ENCODE peak calls at places on chromosomes 6 and 20, in ten cellular contexts. W is WERI-Rb-1; F is B cell; Y is effector memory CD8-positive, alpha-beta T cell; R is EL; L is NCI-H748 treated with DMSO at 0.1 percent for 48 hours; B is GM13977; G is HFF-Myc; P is NCI-H146; H is non-pigmented ciliary epithelial cell. C is an unnamed sample.

GRCh38 chr6:103122766-103123601 is 1729.5 kb downstream of the GRIK2 start:
- DNase-seq in P (peak), W (peak), B (peak), R (peak), F (no peak), Y (no peak), H (no peak), G (no peak), L (peak), C (no peak)

GRCh38 chr6:118902731-118903130 is 8.8 kb downstream of the ASF1A start:
- DNase-seq in W (no peak), G (no peak), B (no peak), R (no peak), L (no peak), F (no peak), H (no peak), P (no peak), Y (no peak), C (no peak)

GRCh38 chr20:34268851-34269668 is 27.8 kb downstream of the ASIP start:
- DNase-seq in G (no peak), Y (no peak), F (peak), P (no peak), W (no peak), B (peak), H (no peak), R (peak), L (no peak), C (peak)

GRCh38 chr6:17421406-17421805 is 28.0 kb downstream of the CAP2 start:
- DNase-seq in H (no peak), B (no peak), W (no peak), G (no peak), L (no peak), R (no peak), F (no peak), Y (no peak), P (no peak), C (no peak)

GRCh38 chr20:2751868-2752630 is 48.4 kb downstream of the CPXM1 start:
- DNase-seq in Y (peak), P (peak), F (peak), R (peak), B (peak), L (peak), G (no peak), H (no peak), W (no peak), C (peak)

GRCh38 chr6:93790976-93791375 is 371.6 kb upstream of the EPHA7 start:
- DNase-seq in Y (no peak), P (no peak), G (no peak), H (no peak), R (no peak), B (no peak), W (no peak), F (no peak), L (no peak), C (no peak)

GRCh38 chr6:45021652-45022051 is 306.5 kb upstream of the RUNX2 start:
- DNase-seq in G (no peak), P (no peak), B (no peak), Y (no peak), L (no peak), H (no peak), R (peak), F (no peak), W (no peak), C (no peak)

GRCh38 chr6:137399949-137400443 is 94.2 kb downstream of the OLIG3 start:
- DNase-seq in G (no peak), W (no peak), R (no peak), H (no peak), B (no peak), P (no peak), F (no peak), Y (no peak), L (no peak), C (no peak)

GRCh38 chr6:42766163-42766670 is 15.6 kb upstream of the BICRAL start:
- DNase-seq in Y (no peak), H (peak), B (no peak), W (no peak), G (no peak), L (no peak), R (peak), F (no peak), P (no peak), C (no peak)

GRCh38 chr6:28005975-28006374 is 48.9 kb downstream of the OR2B6 start:
- DNase-seq in L (no peak), Y (no peak), F (no peak), H (no peak), P (no peak), B (no peak), R (no peak), W (no peak), G (no peak), C (no peak)

GRCh38 chr20:33687370-33687915 is 1.3 kb upstream of the E2F1 start:
- DNase-seq in H (no peak), R (peak), L (no peak), B (no peak), G (no peak), W (no peak), P (no peak), Y (no peak), F (no peak), C (no peak)

GRCh38 chr6:117547688-117548621 is 54.4 kb downstream of the GOPC start:
- DNase-seq in B (peak), P (no peak), R (peak), G (peak), W (peak), H (no peak), L (no peak), F (peak), Y (peak), C (peak)

GRCh38 chr6:33570806-33571636 is 9.1 kb downstream of the BAK1 start:
- DNase-seq in R (peak), W (peak), Y (peak), P (peak), L (peak), G (peak), F (peak), H (no peak), B (peak), C (peak)

GRCh38 chr20:48619126-48620101 is 208.4 kb downstream of the PREX1 start:
- DNase-seq in G (no peak), R (peak), H (no peak), F (no peak), Y (no peak), B (no peak), W (no peak), L (no peak), P (no peak), C (no peak)

GRCh38 chr6:43129434-43130194 is 41.5 kb upstream of the SRF start:
- DNase-seq in F (no peak), P (no peak), R (peak), H (no peak), G (no peak), Y (no peak), B (peak), L (no peak), W (peak), C (no peak)

GRCh38 chr20:9794831-9795230 is 44.0 kb downstream of the PAK5 start:
- DNase-seq in W (no peak), P (no peak), R (no peak), G (no peak), H (no peak), B (no peak), Y (no peak), F (no peak), L (no peak), C (no peak)

GRCh38 chr6:3795836-3796395 is 44.4 kb upstream of the PXDC1 start:
- DNase-seq in R (no peak), P (no peak), Y (no peak), W (no peak), H (no peak), F (no peak), L (no peak), B (no peak), G (no peak), C (no peak)

GRCh38 chr6:12345694-12346058 is 55.5 kb downstream of the EDN1 start:
- DNase-seq in B (no peak), L (no peak), G (no peak), W (no peak), R (no peak), Y (no peak), H (no peak), F (no peak), P (no peak), C (no peak)